ENCODE peak calls at places on chromosomes 4 and X, in five cellular contexts. S is endothelial cell, C is fibroblast of lung, R is psoas muscle, M is thyroid gland. D is an unnamed sample.

GRCh38 chrX:85052636-85053343 is 49.1 kb downstream of the APOOL start:
- DNase-seq in S (no peak), C (peak; percentile 81), R (no peak), M (no peak), D (no peak)

GRCh38 chr4:99468891-99469290 is 33.7 kb upstream of the ADH7 start:
- DNase-seq in S (no peak), C (no peak), R (no peak), M (no peak), D (no peak)

GRCh38 chrX:22389544-22390243 is 117.0 kb downstream of the CBLL2 start:
- DNase-seq in S (no peak), C (peak; percentile 84), R (no peak), M (no peak), D (no peak)

GRCh38 chrX:38275615-38276014 is 51.7 kb downstream of the RPGR start:
- DNase-seq in S (no peak), C (peak; percentile 91), R (no peak), M (no peak), D (no peak)

GRCh38 chr4:70761276-70761816 is 39.6 kb downstream of the RUFY3 start:
- DNase-seq in S (no peak), C (no peak), R (no peak), M (no peak), D (no peak)

GRCh38 chrX:121782544-121782943 is 735.1 kb downstream of the GLUD2 start:
- DNase-seq in S (no peak), C (no peak), R (no peak), M (no peak), D (no peak)

GRCh38 chr4:130368668-130369067 is 1272.7 kb downstream of the C4orf33 start:
- DNase-seq in S (no peak), C (no peak), R (no peak), M (no peak), D (no peak)

GRCh38 chr4:176343286-176343685 is 23.5 kb downstream of the SPCS3 start:
- DNase-seq in S (no peak), C (no peak), R (no peak), M (no peak), D (no peak)

GRCh38 chr4:186536285-186536684 is 19.1 kb downstream of the MTNR1A start:
- DNase-seq in S (no peak), C (no peak), R (no peak), M (no peak), D (no peak)

GRCh38 chrX:49695276-49696180 is at the start of gene PAGE1:
- DNase-seq in S (no peak), C (no peak), R (no peak), M (no peak), D (no peak)

GRCh38 chr4:14883166-14883565 is 119.1 kb upstream of the CPEB2 start:
- DNase-seq in S (no peak), C (no peak), R (no peak), M (no peak), D (no peak)

GRCh38 chr4:36168127-36168898 is 76.0 kb downstream of the ARAP2 start:
- DNase-seq in S (no peak), C (peak; percentile 44), R (no peak), M (no peak), D (no peak)

GRCh38 chr4:165203541-165204461 is 3.6 kb upstream of the KLHL2 start:
- DNase-seq in S (no peak), C (no peak), R (no peak), M (no peak), D (no peak)

GRCh38 chr4:76545161-76545884 is 110.3 kb downstream of the SHROOM3 start:
- DNase-seq in S (no peak), C (no peak), R (no peak), M (no peak), D (no peak)

GRCh38 chr4:77433102-77433733 is 172.4 kb upstream of the CXCL13 start:
- DNase-seq in S (peak; percentile 31), C (peak; percentile 35), R (no peak), M (peak; percentile 6), D (no peak)

GRCh38 chrX:74536142-74537010 is 78.0 kb downstream of the RLIM start:
- DNase-seq in S (peak; percentile 77), C (peak; percentile 89), R (peak; percentile 87), M (peak; percentile 86), D (peak; percentile 53)

GRCh38 chr4:47486306-47486705 is 1.2 kb downstream of the ATP10D start:
- DNase-seq in S (no peak), C (peak; percentile 42), R (no peak), M (no peak), D (no peak)

GRCh38 chr4:108166038-108166437 is 2.7 kb downstream of the LEF1 start:
- DNase-seq in S (no peak), C (no peak), R (no peak), M (no peak), D (no peak)

GRCh38 chr4:40987151-40987550 is 227.2 kb downstream of the APBB2 start:
- DNase-seq in S (no peak), C (peak; percentile 31), R (no peak), M (no peak), D (no peak)

GRCh38 chrX:81121513-81122363 is 80.0 kb downstream of the HMGN5 start:
- DNase-seq in S (peak; percentile 82), C (peak; percentile 95), R (peak; percentile 87), M (peak; percentile 90), D (peak; percentile 82)

GRCh38 chrX:21843179-21843578 is 3.8 kb downstream of the MBTPS2 start:
- DNase-seq in S (no peak), C (no peak), R (no peak), M (no peak), D (no peak)

GRCh38 chr4:47631161-47631560 is 146.1 kb downstream of the ATP10D start:
- DNase-seq in S (no peak), C (no peak), R (no peak), M (no peak), D (no peak)

GRCh38 chrX:386768-387575 is at the start of gene PPP2R3B:
- DNase-seq in S (peak; percentile 97), C (peak; percentile 98), R (peak; percentile 99), M (peak; percentile 99), D (peak; percentile 98)

GRCh38 chrX:54894159-54894558 is 26.5 kb upstream of the TRO start:
- DNase-seq in S (no peak), C (no peak), R (no peak), M (no peak), D (no peak)

GRCh38 chr4:107037188-107037587 is 1.1 kb upstream of the DKK2 start:
- DNase-seq in S (peak; percentile 72), C (no peak), R (peak; percentile 48), M (peak; percentile 29), D (peak; percentile 49)

GRCh38 chrX:44183329-44183728 is 160.1 kb downstream of the EFHC2 start:
- DNase-seq in S (no peak), C (no peak), R (no peak), M (no peak), D (no peak)

GRCh38 chrX:105114554-105115130 is 105.9 kb downstream of the TEX13A start:
- DNase-seq in S (no peak), C (no peak), R (no peak), M (no peak), D (no peak)

GRCh38 chrX:79408623-79409322 is 41.6 kb upstream of the ITM2A start:
- DNase-seq in S (no peak), C (no peak), R (no peak), M (no peak), D (no peak)

GRCh38 chrX:79413963-79414362 is 46.8 kb upstream of the ITM2A start:
- DNase-seq in S (no peak), C (no peak), R (no peak), M (no peak), D (no peak)

GRCh38 chrX:79415056-79415455 is 47.9 kb upstream of the ITM2A start:
- DNase-seq in S (no peak), C (no peak), R (no peak), M (no peak), D (no peak)

GRCh38 chrX:79409657-79410056 is 42.5 kb upstream of the ITM2A start:
- DNase-seq in S (no peak), C (no peak), R (no peak), M (no peak), D (no peak)

DNA sequence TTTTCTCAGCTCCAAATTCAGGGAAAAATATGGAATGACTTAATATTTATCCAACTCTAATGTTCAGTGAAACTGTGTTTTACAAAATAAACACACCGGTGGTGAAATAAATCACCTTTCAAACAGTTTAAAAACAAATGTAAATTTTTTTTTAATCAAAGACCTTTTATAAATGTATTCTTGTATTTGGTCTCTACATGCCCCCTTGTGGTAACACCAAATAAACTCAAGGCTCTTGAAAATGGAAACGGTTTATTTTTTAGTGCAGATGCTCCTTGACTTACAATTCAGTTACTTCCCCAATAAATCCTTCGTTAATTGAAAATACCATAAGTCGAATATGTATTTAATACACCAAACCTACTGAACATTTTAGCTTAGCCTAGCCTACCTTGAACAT is 45.9 kb upstream of the ITM2A start:
- DNase-seq in S (no peak), C (no peak), R (no peak), M (no peak), D (no peak)
- TF ChIP-seq CTCF in S (peak; percentile 42), C (no peak), R (peak; percentile 34), M (peak; percentile 43), D (peak; percentile 59)

GRCh38 chrX:47836164-47837072 is at the start of gene ZNF81:
- DNase-seq in S (peak; percentile 86), C (peak; percentile 96), R (peak; percentile 97), M (peak; percentile 97), D (peak; percentile 84)
- TF ChIP-seq CTCF in S (no peak), C (no peak), R (no peak), M (no peak), D (no peak)

GRCh38 chrX:82721891-82722290 is 786.2 kb upstream of the POU3F4 start:
- DNase-seq in S (no peak), C (no peak), R (no peak), M (no peak), D (no peak)
- TF ChIP-seq CTCF in S (no peak), C (no peak), R (no peak), M (no peak), D (no peak)

GRCh38 chrX:150513564-150513963 is 54.9 kb upstream of the MTM1 start:
- DNase-seq in S (no peak), C (peak; percentile 1), R (no peak), M (no peak), D (no peak)
- TF ChIP-seq CTCF in S (no peak), C (no peak), R (no peak), M (no peak), D (no peak)

GRCh38 chr4:48997962-48998361 is 11.9 kb downstream of the CWH43 start:
- DNase-seq in S (no peak), C (no peak), R (no peak), M (no peak), D (no peak)

GRCh38 chr4:49000806-49001205 is 14.7 kb downstream of the CWH43 start:
- DNase-seq in S (no peak), C (no peak), R (no peak), M (no peak), D (no peak)

GRCh38 chr4:48998440-48998839 is 12.4 kb downstream of the CWH43 start:
- DNase-seq in S (no peak), C (no peak), R (no peak), M (no peak), D (no peak)

GRCh38 chr4:49002931-49003330 is 16.9 kb downstream of the CWH43 start:
- DNase-seq in S (no peak), C (no peak), R (no peak), M (no peak), D (no peak)
- TF ChIP-seq CTCF in S (no peak), C (no peak), R (no peak), M (no peak), D (no peak)